ENCODE peak calls at places on chromosomes 5 and 9, in five cellular contexts. G, Z, C, Y and T are unnamed samples.

GRCh38 chr5:109739741-109740140 is 50.0 kb downstream of the MAN2A1 start:
- DNase-seq in G (no peak), Z (no peak), C (no peak), Y (peak; percentile 24), T (no peak)

GRCh38 chr5:140926211-140926902 is at the start of gene PCDHAC1:
- DNase-seq in G (peak; percentile 11), Z (peak; percentile 42), C (no peak), Y (peak; percentile 92), T (no peak)

GRCh38 chr5:129094924-129095797 is 612 bp downstream of the ISOC1 start:
- DNase-seq in G (peak; percentile 80), Z (peak; percentile 82), C (no peak), Y (peak; percentile 42), T (peak; percentile 73)

GRCh38 chr9:125758986-125759811 is 12.0 kb downstream of the PBX3 start:
- DNase-seq in G (no peak), Z (no peak), C (no peak), Y (no peak), T (no peak)

GRCh38 chr5:151315998-151316597 is 12.5 kb upstream of the SLC36A3 start:
- DNase-seq in G (peak; percentile 71), Z (peak; percentile 81), C (no peak), Y (peak; percentile 58), T (peak; percentile 71)

GRCh38 chr9:114371986-114372917 is 15.5 kb downstream of the AKNA start:
- DNase-seq in G (no peak), Z (no peak), C (peak; percentile 59), Y (no peak), T (peak; percentile 40)

GRCh38 chr5:119275873-119276214 is 80.0 kb upstream of the TNFAIP8 start:
- DNase-seq in G (no peak), Z (no peak), C (no peak), Y (no peak), T (no peak)

GRCh38 chr9:129726322-129727160 is 26.3 kb downstream of the PTGES start:
- DNase-seq in G (peak; percentile 88), Z (peak; percentile 67), C (peak; percentile 28), Y (peak; percentile 72), T (peak; percentile 35)

GRCh38 chr5:59261969-59262368 is 631.6 kb downstream of the PDE4D start:
- DNase-seq in G (no peak), Z (no peak), C (no peak), Y (no peak), T (no peak)

GRCh38 chr5:54619732-54620582 is 102.4 kb downstream of the SNX18 start:
- DNase-seq in G (no peak), Z (no peak), C (no peak), Y (no peak), T (no peak)

GRCh38 chr5:168047043-168047668 is 244.3 kb upstream of the WWC1 start:
- DNase-seq in G (peak; percentile 17), Z (peak; percentile 70), C (peak; percentile 11), Y (peak; percentile 69), T (peak; percentile 76)

GRCh38 chr9:14452539-14452938 is 138.6 kb upstream of the NFIB start:
- DNase-seq in G (no peak), Z (no peak), C (no peak), Y (no peak), T (no peak)

GRCh38 chr9:82273121-82273520 is 284.5 kb downstream of the SPATA31D1 start:
- DNase-seq in G (no peak), Z (no peak), C (no peak), Y (no peak), T (no peak)

GRCh38 chr5:126884269-126884819 is 107.4 kb downstream of the LMNB1 start:
- DNase-seq in G (peak; percentile 95), Z (no peak), C (peak; percentile 19), Y (no peak), T (no peak)

GRCh38 chr5:130323804-130324454 is 419.7 kb downstream of the CHSY3 start:
- DNase-seq in G (no peak), Z (no peak), C (peak; percentile 50), Y (no peak), T (no peak)

DNA sequence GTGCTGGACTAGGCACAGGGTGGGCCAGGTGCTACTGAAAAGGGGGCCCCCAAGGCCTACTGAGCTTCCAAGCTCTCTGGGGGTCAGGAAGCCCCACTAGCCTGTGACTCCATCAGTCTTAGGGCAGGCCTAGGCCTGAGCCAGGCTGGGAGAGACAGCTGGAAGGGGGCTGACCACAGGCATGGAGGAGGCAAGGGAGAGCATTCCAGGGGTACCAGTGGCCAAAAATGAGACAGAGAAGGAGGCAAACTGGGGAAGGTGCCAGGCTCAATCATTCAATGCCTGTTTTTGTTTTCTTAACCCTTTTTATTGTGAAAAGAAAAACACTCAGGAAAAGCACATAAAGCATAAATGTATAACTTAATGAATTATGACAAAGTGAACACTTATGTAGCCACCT is 26.2 kb upstream of the TCF7 start:
- DNase-seq in G (no peak), Z (no peak), C (no peak), Y (no peak), T (no peak)
- H3K27ac ChIP-seq in G (no peak overlapping the region), Z (no peak overlapping the region), C (no peak overlapping the region), Y (no peak overlapping the region), T (no peak overlapping the region)

DNA sequence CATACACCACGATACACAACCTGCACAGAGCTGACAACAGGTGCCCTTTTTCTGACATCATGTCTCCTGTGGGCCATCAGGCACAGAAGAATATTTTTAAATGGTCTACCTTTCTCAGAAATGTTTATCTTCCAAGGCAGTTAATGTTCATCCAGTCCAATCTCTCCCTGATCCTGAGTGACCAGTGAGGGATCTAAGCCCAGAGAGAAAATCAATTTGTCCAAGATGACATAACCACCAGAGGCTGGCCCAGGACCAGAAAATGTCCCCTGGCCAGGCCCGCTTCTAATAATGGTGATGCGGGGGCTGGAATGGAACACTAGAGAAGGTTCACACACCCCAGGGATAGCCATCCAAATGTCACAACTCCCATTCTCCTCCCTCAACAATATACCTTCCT is 357.9 kb upstream of the KIF2A start:
- DNase-seq in G (no peak), Z (no peak), C (no peak), Y (no peak), T (no peak)
- H3K4me1 ChIP-seq in G (no peaks in the 10 kb centered on the region), Z (no peaks in the 10 kb centered on the region), C (no peaks in the 10 kb centered on the region), Y (no peaks in the 10 kb centered on the region), T (no peaks in the 10 kb centered on the region)

GRCh38 chr5:132377738-132378137 is 8.2 kb downstream of the SLC22A5 start:
- DNase-seq in G (no peak), Z (no peak), C (no peak), Y (no peak), T (no peak)
- H3K27ac ChIP-seq in G (no peak overlapping the region), Z (no peak overlapping the region), C (no peak overlapping the region), Y (no peak overlapping the region), T (no peak overlapping the region)

GRCh38 chr5:172185096-172185461 is 2.9 kb downstream of the STK10 start:
- DNase-seq in G (no peak), Z (no peak), C (no peak), Y (no peak), T (no peak)
- H3K4me1 ChIP-seq in G (peaks cover 7% of the 10 kb centered on the region), Z (no peaks in the 10 kb centered on the region), C (peaks cover 20% of the 10 kb centered on the region), Y (peaks cover 4% of the 10 kb centered on the region), T (peaks cover 3% of the 10 kb centered on the region)

DNA sequence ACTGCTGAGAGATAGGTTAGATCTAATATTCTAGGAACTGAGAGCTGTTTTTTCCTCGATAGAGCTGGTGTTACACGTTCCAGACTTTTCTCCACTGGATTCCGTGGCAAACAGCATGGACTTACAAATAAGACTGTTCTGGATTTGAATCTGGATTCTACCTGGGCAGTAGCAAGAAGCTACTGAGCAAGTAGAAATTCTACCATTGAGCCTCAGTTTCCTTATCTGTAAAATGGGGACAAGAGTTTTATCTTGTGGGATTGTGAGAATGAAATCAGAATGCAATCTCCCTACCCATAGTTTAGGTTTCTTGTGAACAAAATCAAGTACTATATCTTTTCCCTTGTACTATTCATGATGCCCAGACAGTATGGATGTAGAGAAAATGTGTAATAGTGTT is 238.6 kb upstream of the TRIM32 start:
- DNase-seq in G (no peak), Z (no peak), C (no peak), Y (no peak), T (no peak)
- H3K27ac ChIP-seq in G (no peak overlapping the region), Z (no peak overlapping the region), C (no peak overlapping the region), Y (no peak overlapping the region), T (no peak overlapping the region)